ENCODE peak calls at places on chromosomes 5 and 9, in seven cellular contexts. Y is DMS153; H is SW 1271; P is stimulated activated CD8-positive, alpha-beta memory T cell treated with anti-CD3 and anti-CD28 coated beads, Interleukin-7, amount 100 ng/mL, for 24 hours; G is Ammon's horn; W is germinal center; K is AG20443. Q is an unnamed sample.

GRCh38 chr9:138009456-138010273 is 132.1 kb downstream of the CACNA1B start:
- DNase-seq in W (no peak), Y (no peak), H (no peak), K (peak; percentile 6), G (no peak), P (no peak), Q (no peak)

GRCh38 chr5:133904641-133905040 is 63.8 kb downstream of the C5orf15 start:
- DNase-seq in G (peak; percentile 24), P (no peak), Y (no peak), K (no peak), W (no peak), H (no peak), Q (no peak)

GRCh38 chr9:127104465-127105311 is 17.7 kb downstream of the ANGPTL2 start:
- DNase-seq in H (no peak), Y (no peak), P (no peak), K (no peak), G (no peak), W (no peak), Q (no peak)

GRCh38 chr5:83721878-83722779 is 1.5 kb upstream of the HAPLN1 start:
- DNase-seq in P (no peak), G (peak; percentile 79), W (no peak), H (no peak), K (peak; percentile 87), Y (peak; percentile 31), Q (peak; percentile 62)

GRCh38 chr9:85166808-85167545 is 497.4 kb downstream of the NTRK2 start:
- DNase-seq in H (no peak), K (no peak), Y (no peak), W (no peak), G (no peak), P (no peak), Q (no peak)

GRCh38 chr5:142974449-142974848 is 204.3 kb downstream of the ARHGAP26 start:
- DNase-seq in W (no peak), H (no peak), G (no peak), P (no peak), K (no peak), Y (no peak), Q (no peak)

GRCh38 chr5:138844812-138845513 is 30.2 kb downstream of the LRRTM2 start:
- DNase-seq in K (peak; percentile 68), P (no peak), Y (no peak), H (peak; percentile 39), G (no peak), W (no peak), Q (peak; percentile 94)

GRCh38 chr5:14206028-14206725 is 63.0 kb downstream of the TRIO start:
- DNase-seq in H (no peak), W (no peak), P (no peak), K (no peak), G (no peak), Y (no peak), Q (peak; percentile 68)